ENCODE peak calls at places on chromosomes 13 and 19, in nine cellular contexts. L is tibial nerve, K is heart left ventricle, E is fibroblast of lung, D is stomach, B is cardiac muscle cell, N is AG09309, U is GM12865, Y is mucosa of descending colon. T is an unnamed sample.

GRCh38 chr19:43636121-43636683 is 3.4 kb downstream of the CADM4 start:
- DNase-seq in L (no peak), K (no peak), E (no peak), D (no peak), B (no peak), N (no peak), U (no peak), Y (no peak), T (no peak)

GRCh38 chr19:23913931-23914330 is 755 bp upstream of the ZNF726 start:
- DNase-seq in L (no peak), K (no peak), E (no peak), D (no peak), B (no peak), N (no peak), U (no peak), Y (no peak), T (no peak)

GRCh38 chr13:39777527-39778061 is 122.1 kb downstream of the COG6 start:
- DNase-seq in L (no peak), K (no peak), E (peak), D (no peak), B (no peak), N (peak), U (peak), Y (no peak), T (peak)

GRCh38 chr13:113951246-113951999 is 22.5 kb downstream of the C13orf46 start:
- DNase-seq in L (peak), K (peak), E (peak), D (peak), B (peak), N (no peak), U (peak), Y (peak), T (peak)

GRCh38 chr19:3361384-3362216 is 4.8 kb upstream of the NFIC start:
- DNase-seq in L (no peak), K (no peak), E (no peak), D (no peak), B (no peak), N (no peak), U (no peak), Y (peak), T (no peak)

GRCh38 chr19:2475018-2475701 is 767 bp upstream of the GADD45B start:
- DNase-seq in L (no peak), K (peak), E (peak), D (peak), B (peak), N (no peak), U (peak), Y (peak), T (peak)

GRCh38 chr19:56113071-56113632 is 7.9 kb downstream of the ZNF787 start:
- DNase-seq in L (no peak), K (no peak), E (no peak), D (no peak), B (no peak), N (no peak), U (no peak), Y (no peak), T (no peak)

GRCh38 chr13:49791214-49791752 is 1.2 kb downstream of the KPNA3 start:
- DNase-seq in L (peak), K (no peak), E (peak), D (no peak), B (peak), N (no peak), U (peak), Y (no peak), T (peak)

GRCh38 chr13:112068531-112069062 is 1.6 kb downstream of the SOX1 start:
- DNase-seq in L (no peak), K (no peak), E (no peak), D (no peak), B (no peak), N (no peak), U (no peak), Y (no peak), T (no peak)

GRCh38 chr19:7554990-7555864 is 19.7 kb downstream of the PNPLA6 start:
- DNase-seq in L (no peak), K (no peak), E (no peak), D (no peak), B (peak), N (no peak), U (no peak), Y (no peak), T (no peak)

GRCh38 chr13:51501592-51502205 is 48.9 kb upstream of the INTS6 start:
- DNase-seq in L (no peak), K (no peak), E (peak), D (no peak), B (no peak), N (no peak), U (no peak), Y (no peak), T (peak)

GRCh38 chr19:30781047-30781446 is 408.9 kb downstream of the ZNF536 start:
- DNase-seq in L (no peak), K (no peak), E (no peak), D (no peak), B (no peak), N (no peak), U (no peak), Y (no peak), T (no peak)

GRCh38 chr19:1401138-1401888 is at the start of gene GAMT:
- DNase-seq in L (no peak), K (peak), E (no peak), D (no peak), B (peak), N (no peak), U (peak), Y (no peak), T (peak)

GRCh38 chr19:55642153-55643002 is 1.1 kb upstream of the ZNF581 start:
- DNase-seq in L (no peak), K (no peak), E (peak), D (peak), B (peak), N (no peak), U (peak), Y (peak), T (no peak)

GRCh38 chr19:8569066-8569761 is 8.0 kb downstream of the MYO1F start:
- DNase-seq in L (peak), K (peak), E (peak), D (peak), B (no peak), N (peak), U (peak), Y (peak), T (peak)

GRCh38 chr19:8609210-8610040 is 1.1 kb downstream of the ADAMTS10 start:
- DNase-seq in L (no peak), K (peak), E (peak), D (peak), B (peak), N (no peak), U (no peak), Y (no peak), T (peak)

GRCh38 chr13:49357694-49358093 is 86.2 kb downstream of the CAB39L start:
- DNase-seq in L (no peak), K (no peak), E (peak), D (no peak), B (no peak), N (no peak), U (no peak), Y (no peak), T (peak)

GRCh38 chr19:40724848-40725247 is 7.9 kb downstream of the ITPKC start:
- DNase-seq in L (no peak), K (no peak), E (no peak), D (no peak), B (no peak), N (no peak), U (no peak), Y (no peak), T (no peak)

GRCh38 chr13:30766957-30767603 is 31.7 kb downstream of the ALOX5AP start:
- DNase-seq in L (no peak), K (no peak), E (no peak), D (no peak), B (no peak), N (no peak), U (peak), Y (no peak), T (no peak)

GRCh38 chr19:22532388-22533310 is 101.5 kb upstream of the ZNF492 start:
- DNase-seq in L (peak), K (peak), E (no peak), D (no peak), B (no peak), N (no peak), U (no peak), Y (peak), T (no peak)

GRCh38 chr13:99996177-99996705 is 14.7 kb downstream of the ZIC2 start:
- DNase-seq in L (no peak), K (no peak), E (peak), D (no peak), B (no peak), N (no peak), U (no peak), Y (no peak), T (peak)

GRCh38 chr19:2661615-2662014 is 40.9 kb downstream of the GNG7 start:
- DNase-seq in L (no peak), K (no peak), E (no peak), D (no peak), B (no peak), N (no peak), U (peak), Y (no peak), T (no peak)

GRCh38 chr13:60881507-60881906 is 484.5 kb downstream of the TDRD3 start:
- DNase-seq in L (no peak), K (no peak), E (no peak), D (no peak), B (no peak), N (no peak), U (no peak), Y (no peak), T (no peak)

GRCh38 chr13:97307882-97308624 is 85.9 kb downstream of the MBNL2 start:
- DNase-seq in L (no peak), K (peak), E (peak), D (no peak), B (peak), N (no peak), U (no peak), Y (no peak), T (peak)

GRCh38 chr13:112759053-112759452 is 69.2 kb downstream of the ATP11A start:
- DNase-seq in L (no peak), K (no peak), E (no peak), D (no peak), B (no peak), N (no peak), U (no peak), Y (no peak), T (no peak)

GRCh38 chr13:32164622-32165268 is 133.2 kb downstream of the FRY start:
- DNase-seq in L (no peak), K (no peak), E (peak), D (no peak), B (peak), N (no peak), U (peak), Y (no peak), T (peak)

GRCh38 chr13:100039740-100040139 is 49.2 kb upstream of the PCCA start:
- DNase-seq in L (no peak), K (no peak), E (no peak), D (no peak), B (peak), N (no peak), U (no peak), Y (no peak), T (no peak)

GRCh38 chr13:75895168-75895567 is 259.0 kb downstream of the LMO7 start:
- DNase-seq in L (no peak), K (no peak), E (no peak), D (no peak), B (no peak), N (no peak), U (no peak), Y (no peak), T (no peak)

GRCh38 chr13:98103942-98104880 is 38.7 kb upstream of the FARP1 start:
- DNase-seq in L (no peak), K (no peak), E (peak), D (no peak), B (no peak), N (no peak), U (no peak), Y (no peak), T (peak)

GRCh38 chr19:2064395-2064787 is 13.3 kb upstream of the MKNK2 start:
- DNase-seq in L (no peak), K (no peak), E (no peak), D (no peak), B (no peak), N (no peak), U (no peak), Y (peak), T (no peak)

GRCh38 chr19:5002143-5002542 is 33.2 kb downstream of the KDM4B start:
- DNase-seq in L (no peak), K (peak), E (no peak), D (no peak), B (no peak), N (peak), U (no peak), Y (no peak), T (peak)

GRCh38 chr19:57708641-57709354 is at the start of gene ZNF154:
- DNase-seq in L (no peak), K (peak), E (peak), D (no peak), B (peak), N (no peak), U (peak), Y (no peak), T (peak)

GRCh38 chr13:44311011-44311481 is 62.6 kb upstream of the SERP2 start:
- DNase-seq in L (no peak), K (peak), E (peak), D (peak), B (no peak), N (no peak), U (no peak), Y (no peak), T (peak)

DNA sequence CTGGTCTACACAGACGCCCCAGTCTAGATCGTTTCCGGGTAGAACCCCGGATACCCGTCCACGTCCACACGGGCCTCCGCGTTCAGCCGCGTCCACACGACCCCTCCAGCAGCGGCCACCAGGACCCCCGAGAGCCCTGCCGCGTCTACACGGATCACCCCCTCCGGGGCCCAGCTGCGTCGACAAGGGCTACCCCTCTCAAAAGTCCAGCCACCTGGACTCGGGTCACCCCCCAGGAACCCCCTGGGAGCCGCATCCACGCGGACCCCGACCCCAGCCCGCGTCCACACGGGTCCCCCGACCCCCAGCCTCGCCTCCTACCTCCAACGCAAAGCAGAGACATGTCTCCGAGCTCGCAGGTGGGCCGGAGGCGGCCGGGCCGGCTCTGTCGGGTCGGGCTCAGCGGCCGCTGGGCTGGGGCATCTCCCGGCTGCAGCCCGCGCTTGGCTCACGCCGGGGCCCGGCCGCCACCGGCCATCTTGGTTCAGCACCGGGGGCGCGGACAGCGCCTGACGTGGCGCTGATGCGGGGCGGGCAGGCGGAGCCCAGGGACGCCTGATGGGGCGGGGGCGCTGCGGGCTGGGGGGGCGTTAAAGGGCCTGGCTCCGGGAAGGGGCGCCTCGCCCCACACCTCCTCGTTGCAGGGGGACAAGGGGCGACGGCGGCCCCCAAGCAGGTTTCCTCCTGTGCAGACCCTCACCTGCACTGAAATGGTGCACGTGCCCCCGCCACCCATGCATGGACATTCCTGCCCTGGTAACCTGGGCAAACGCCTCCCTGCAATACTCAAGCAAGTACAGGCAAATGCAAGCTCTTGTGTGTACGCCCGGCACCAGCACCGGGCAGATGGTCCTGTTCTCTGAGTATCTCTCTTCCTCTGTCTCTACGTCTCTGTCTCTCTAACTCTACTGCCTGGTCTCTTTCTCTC is at the start of gene UNC13A:
- DNase-seq in L (no peak), K (peak), E (peak), D (peak), B (peak), N (no peak), U (peak), Y (no peak), T (peak)
- H3K4me3 ChIP-seq in L (no peak), K (no peak), E (no peak), D (peak), B (peak), N (peak), U (no peak), Y (no peak), T (peak)

GRCh38 chr13:103236213-103236612 is 170.0 kb upstream of the SLC10A2 start:
- DNase-seq in L (no peak), K (no peak), E (peak), D (no peak), B (no peak), N (no peak), U (no peak), Y (no peak), T (peak)
- TF ChIP-seq CTCF in L (no peak), K (no peak), E (no peak), D (no peak), B (peak), N (no peak), U (peak), Y (no peak), T (peak)

GRCh38 chr19:13314761-13315160 is 164.6 kb downstream of the IER2 start:
- DNase-seq in L (no peak), K (no peak), E (no peak), D (no peak), B (no peak), N (no peak), U (no peak), Y (no peak), T (no peak)

GRCh38 chr19:13309853-13310252 is 159.6 kb downstream of the IER2 start:
- DNase-seq in L (no peak), K (no peak), E (no peak), D (no peak), B (no peak), N (no peak), U (no peak), Y (no peak), T (no peak)

GRCh38 chr19:13318190-13318589 is 168.0 kb downstream of the IER2 start:
- DNase-seq in L (no peak), K (no peak), E (no peak), D (no peak), B (no peak), N (no peak), U (no peak), Y (no peak), T (no peak)

DNA sequence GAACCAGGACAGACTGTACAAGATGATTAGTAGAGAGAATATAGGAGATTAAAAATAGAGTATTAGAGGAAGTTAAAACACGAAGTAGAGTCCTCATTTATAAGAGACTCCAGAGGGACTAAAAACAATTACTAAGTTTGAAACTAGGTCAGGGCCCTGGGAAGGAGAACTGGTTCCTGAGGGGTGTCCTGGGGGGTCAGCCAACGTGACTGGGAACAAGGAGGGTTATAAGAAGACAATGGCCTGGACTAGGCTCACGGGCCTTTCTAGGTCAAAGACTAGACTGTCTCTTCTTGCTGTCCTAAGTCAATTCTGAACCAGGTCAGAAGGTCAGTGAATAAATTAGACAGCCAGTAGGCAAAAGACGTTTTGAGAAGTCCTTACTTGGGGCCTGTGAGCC is 165.3 kb downstream of the IER2 start:
- DNase-seq in L (no peak), K (no peak), E (no peak), D (no peak), B (no peak), N (no peak), U (no peak), Y (no peak), T (no peak)
- H3K4me3 ChIP-seq in L (no peak), K (no peak), E (no peak), D (no peak), B (no peak), N (no peak), U (no peak), Y (no peak), T (no peak)

DNA sequence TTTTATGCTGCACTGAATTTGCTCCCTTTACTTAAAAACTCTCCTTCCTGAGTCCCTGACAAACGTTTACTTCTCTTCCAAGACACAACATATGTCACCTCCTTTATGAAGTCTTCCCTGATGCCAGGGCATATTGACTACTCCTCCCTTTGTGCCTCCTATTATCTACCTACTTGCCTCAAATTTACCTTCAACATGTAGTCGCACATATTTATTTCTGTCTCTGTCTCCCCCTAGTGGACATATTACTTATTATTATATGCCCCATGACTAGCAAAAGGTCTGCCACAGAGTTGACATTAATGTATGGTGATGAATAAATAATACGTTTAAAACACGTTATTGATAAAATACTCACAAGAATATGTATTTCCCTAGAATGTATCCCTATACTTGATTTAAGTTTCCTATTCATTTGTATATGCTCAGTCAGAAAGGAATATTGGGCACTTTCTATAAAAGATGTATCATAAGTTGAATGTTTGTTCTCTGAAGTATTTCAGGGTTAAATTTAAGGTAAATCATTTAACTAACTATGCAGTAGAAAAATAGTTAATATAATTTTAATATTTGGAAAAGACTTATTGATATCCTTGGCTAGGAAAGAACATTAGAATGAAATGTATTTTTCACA is 250.3 kb upstream of the ATXN8OS start:
- DNase-seq in L (no peak), K (no peak), E (peak), D (no peak), B (peak), N (no peak), U (peak), Y (no peak), T (peak)
- TF ChIP-seq CTCF in L (peak), K (peak), E (peak), D (peak), B (peak), N (peak), U (peak), Y (peak), T (peak)

T was measured in fibroblast of pulmonary artery.